ENCODE peak calls at places on chromosomes 5 and 9, in six cellular contexts. E is GM12891, N is GM12878, L is HepG2, U is H1, J is K562. R is an unnamed sample.

GRCh38 chr9:4382722-4383317 is 83.0 kb upstream of the GLIS3 start:
- DNase-seq in E (no peak), N (peak; percentile 40), L (no peak), U (no peak), J (no peak), R (no peak)

GRCh38 chr5:53424691-53425597 is 55.5 kb upstream of the FST start:
- DNase-seq in E (no peak), N (no peak), L (no peak), U (no peak), J (no peak), R (no peak)

GRCh38 chr5:155082401-155082800 is 68.8 kb downstream of the KIF4B start:
- DNase-seq in E (no peak), N (no peak), L (no peak), U (no peak), J (no peak), R (no peak)

GRCh38 chr9:113516840-113517577 is 53.5 kb downstream of the RGS3 start:
- DNase-seq in E (peak; percentile 63), N (peak; percentile 98), L (no peak), U (no peak), J (no peak), R (peak; percentile 70)

GRCh38 chr9:89872426-89872912 is 267.7 kb downstream of the GADD45G start:
- DNase-seq in E (no peak), N (no peak), L (no peak), U (no peak), J (no peak), R (no peak)

GRCh38 chr5:10145922-10146321 is 103.8 kb downstream of the ATPSCKMT start:
- DNase-seq in E (no peak), N (peak; percentile 5), L (peak; percentile 20), U (no peak), J (no peak), R (no peak)

GRCh38 chr5:77308154-77308960 is 97.9 kb downstream of the PDE8B start:
- DNase-seq in E (no peak), N (no peak), L (no peak), U (no peak), J (no peak), R (no peak)

GRCh38 chr5:34534237-34535108 is 121.7 kb upstream of the RAI14 start:
- DNase-seq in E (peak; percentile 14), N (peak; percentile 24), L (peak; percentile 14), U (no peak), J (no peak), R (no peak)

GRCh38 chr5:146919304-146919703 is 40.7 kb upstream of the PPP2R2B start:
- DNase-seq in E (no peak), N (no peak), L (no peak), U (no peak), J (no peak), R (no peak)

GRCh38 chr9:125521462-125522327 is 185.3 kb downstream of the MAPKAP1 start:
- DNase-seq in E (no peak), N (no peak), L (peak; percentile 35), U (no peak), J (no peak), R (no peak)

GRCh38 chr9:109894921-109895758 is 115.1 kb downstream of the PALM2AKAP2 start:
- DNase-seq in E (no peak), N (peak; percentile 68), L (no peak), U (no peak), J (no peak), R (no peak)

GRCh38 chr9:72977670-72978069 is 24.8 kb upstream of the ALDH1A1 start:
- DNase-seq in E (no peak), N (no peak), L (no peak), U (no peak), J (no peak), R (no peak)

GRCh38 chr5:63008195-63008594 is 429.6 kb downstream of the LRRC70 start:
- DNase-seq in E (no peak), N (no peak), L (no peak), U (no peak), J (no peak), R (no peak)

GRCh38 chr5:181170996-181171395 is 23.6 kb downstream of the OR2V2 start:
- DNase-seq in E (no peak), N (no peak), L (no peak), U (no peak), J (no peak), R (no peak)

GRCh38 chr9:128409998-128410397 is 10.7 kb upstream of the CERCAM start:
- DNase-seq in E (no peak), N (no peak), L (peak; percentile 24), U (no peak), J (peak; percentile 48), R (no peak)

GRCh38 chr5:171201285-171201684 is 107.8 kb upstream of the TLX3 start:
- DNase-seq in E (no peak), N (no peak), L (no peak), U (no peak), J (no peak), R (no peak)

GRCh38 chr9:72984150-72984947 is 31.5 kb upstream of the ALDH1A1 start:
- DNase-seq in E (no peak), N (no peak), L (no peak), U (no peak), J (no peak), R (no peak)

GRCh38 chr5:167863883-167864282 is 427.6 kb upstream of the WWC1 start:
- DNase-seq in E (no peak), N (no peak), L (no peak), U (no peak), J (no peak), R (no peak)

GRCh38 chr9:89771205-89771604 is 166.4 kb downstream of the GADD45G start:
- DNase-seq in E (no peak), N (no peak), L (no peak), U (no peak), J (no peak), R (no peak)

GRCh38 chr9:129121483-129121882 is 10.3 kb downstream of the PTPA start:
- DNase-seq in E (no peak), N (no peak), L (no peak), U (no peak), J (no peak), R (no peak)

GRCh38 chr5:143586781-143587362 is 183.4 kb upstream of the NR3C1 start:
- DNase-seq in E (no peak), N (no peak), L (no peak), U (no peak), J (no peak), R (no peak)

GRCh38 chr5:154467655-154468354 is 10.2 kb downstream of the HAND1 start:
- DNase-seq in E (peak; percentile 82), N (peak; percentile 42), L (peak; percentile 31), U (no peak), J (peak; percentile 88), R (peak; percentile 75)

GRCh38 chr5:128494516-128494915 is 43.5 kb downstream of the FBN2 start:
- DNase-seq in E (no peak), N (no peak), L (no peak), U (no peak), J (no peak), R (no peak)

DNA sequence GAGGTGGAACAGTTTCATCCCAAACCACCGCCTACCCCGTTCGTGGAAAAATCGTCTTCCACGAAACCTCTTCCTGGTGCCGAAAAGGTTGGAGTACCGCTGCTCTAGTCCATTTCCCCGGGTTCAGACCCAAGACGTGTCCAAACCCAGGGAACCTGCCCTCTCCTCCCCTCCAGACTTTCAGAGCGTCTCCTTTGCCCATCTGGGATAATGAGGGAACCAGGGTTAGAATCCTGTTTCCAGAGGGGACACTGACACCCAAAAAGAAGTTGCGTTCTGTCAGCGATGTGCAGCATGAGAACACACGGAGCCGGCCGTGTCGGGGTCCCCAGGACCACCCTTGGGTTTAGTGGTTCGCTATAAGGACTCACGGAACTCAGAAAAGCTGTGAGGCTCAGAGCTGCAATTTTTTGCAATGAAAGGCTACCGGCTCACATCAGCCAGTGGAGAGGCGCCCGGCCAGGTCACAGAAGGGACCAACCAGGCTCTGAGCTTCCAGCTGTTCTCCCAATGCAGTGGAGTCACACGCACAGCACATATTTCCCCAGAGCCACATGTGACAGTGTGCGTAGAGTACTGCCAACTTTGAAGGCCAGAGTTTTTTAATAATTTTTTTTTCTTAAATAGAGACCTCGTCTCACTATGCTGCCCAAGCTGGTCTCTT is 19.4 kb downstream of the LAMC3 start:
- DNase-seq in E (no peak), N (no peak), L (no peak), U (no peak), J (peak; percentile 70), R (no peak)
- TF ChIP-seq TAF1 in E (no peak), N (no peak), L (no peak), U (no peak), J (no peak), R (no peak)

GRCh38 chr5:78989080-78989479 is 4.0 kb upstream of the ARSB start:
- DNase-seq in E (no peak), N (no peak), L (no peak), U (no peak), J (no peak), R (no peak)

GRCh38 chr5:78985407-78986223 is 505 bp upstream of the ARSB start:
- DNase-seq in E (no peak), N (no peak), L (peak; percentile 100), U (no peak), J (no peak), R (peak; percentile 40)

GRCh38 chr5:78983601-78984000 is 1.5 kb downstream of the ARSB start:
- DNase-seq in E (no peak), N (no peak), L (no peak), U (no peak), J (no peak), R (no peak)

GRCh38 chr5:78984020-78984610 is 995 bp downstream of the ARSB start:
- DNase-seq in E (no peak), N (no peak), L (peak; percentile 13), U (no peak), J (no peak), R (no peak)

GRCh38 chr5:78984611-78985406 is at the start of gene ARSB:
- DNase-seq in E (peak; percentile 75), N (no peak), L (peak; percentile 79), U (peak; percentile 68), J (peak; percentile 91), R (peak; percentile 73)
- TF ChIP-seq POLR2A in E (peak; percentile 65), N (peak; percentile 89), L (peak; percentile 82), U (peak; percentile 69), J (peak; percentile 59), R (peak; percentile 65)

DNA sequence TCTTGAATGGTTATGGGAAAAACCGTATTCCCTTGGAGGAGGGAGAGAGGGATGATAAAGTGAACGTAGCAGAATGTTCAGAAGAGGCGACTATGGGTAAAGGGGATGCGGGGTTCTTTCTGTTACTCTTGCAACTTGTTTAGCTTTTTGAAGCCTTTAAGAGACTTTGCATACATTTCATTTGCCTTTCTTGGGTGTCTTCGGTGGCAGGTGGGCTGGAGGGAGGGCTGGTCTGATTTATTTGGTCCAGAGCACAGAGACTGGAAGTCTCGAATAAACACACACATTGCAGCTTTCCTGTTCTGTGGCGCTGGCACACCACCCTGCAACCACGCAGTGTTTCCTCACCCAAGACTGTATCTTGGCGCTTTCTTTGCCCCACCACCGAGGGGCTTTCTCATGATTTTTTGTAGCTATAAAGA is 23.2 kb downstream of the TTF1 start:
- DNase-seq in E (no peak), N (no peak), L (no peak), U (no peak), J (no peak), R (no peak)
- TF ChIP-seq POLR2AphosphoS5 in E (no peak), N (peak; percentile 58), L (no peak), U (no peak), J (no peak), R (peak; percentile 71)

DNA sequence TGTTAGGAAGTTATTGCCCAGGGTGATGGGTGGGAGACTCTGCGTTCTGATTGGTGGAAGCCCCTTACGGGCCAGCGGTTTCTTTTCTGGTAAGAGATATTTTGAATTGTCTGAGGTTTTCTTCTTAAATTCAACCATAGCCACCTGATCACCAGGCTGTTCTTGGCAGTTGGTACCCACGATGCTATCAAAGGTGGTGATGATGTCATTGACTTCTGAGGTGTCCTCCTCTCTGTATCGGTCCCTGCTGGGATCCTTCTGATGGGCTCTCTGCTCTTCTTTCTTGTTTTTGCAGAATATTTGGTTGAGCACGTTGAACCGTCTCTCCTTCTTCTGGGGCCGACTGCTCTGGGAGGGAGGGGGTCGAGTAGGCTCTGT is 116.6 kb upstream of the IL6ST start:
- DNase-seq in E (no peak), N (no peak), L (no peak), U (no peak), J (no peak), R (no peak)
- TF ChIP-seq TAF1 in E (no peak), N (no peak), L (no peak), U (no peak), J (no peak), R (no peak)

R was measured in GM12892.